ENCODE peak calls at places on chromosomes 2 and 18, in ten cellular contexts. L, E, S, J, I, U, D, Y, C and R are unnamed samples.

GRCh38 chr2:155190342-155190741 is 491.8 kb downstream of the KCNJ3 start:
- DNase-seq in Y (no peak), I (no peak), E (no peak), S (no peak), C (no peak), L (no peak), D (no peak), U (no peak), J (no peak), R (no peak)

GRCh38 chr18:22194151-22194598 is 24.8 kb downstream of the GATA6 start:
- DNase-seq in U (no peak), D (no peak), I (no peak), E (no peak), S (no peak), J (no peak), Y (peak; percentile 86), C (no peak), L (no peak), R (no peak)

GRCh38 chr2:166167451-166167850 is 39.6 kb upstream of the SCN1A start:
- DNase-seq in Y (no peak), S (no peak), D (no peak), J (no peak), U (no peak), E (no peak), C (peak; percentile 26), L (no peak), I (no peak), R (peak; percentile 29)

GRCh38 chr2:208280933-208281332 is 14.9 kb downstream of the PIKFYVE start:
- DNase-seq in L (no peak), U (peak; percentile 50), C (no peak), Y (no peak), E (no peak), I (no peak), D (no peak), J (no peak), S (no peak), R (no peak)

GRCh38 chr2:30026091-30027055 is 105.0 kb upstream of the ALK start:
- DNase-seq in L (no peak), C (peak; percentile 60), I (no peak), J (peak; percentile 74), U (peak; percentile 57), E (peak; percentile 73), D (no peak), S (peak; percentile 65), Y (peak; percentile 28), R (peak; percentile 92)

GRCh38 chr2:29305762-29306161 is 190.5 kb downstream of the CLIP4 start:
- DNase-seq in D (no peak), I (no peak), C (no peak), S (no peak), J (no peak), L (no peak), E (no peak), U (no peak), Y (no peak), R (no peak)

GRCh38 chr2:60764736-60765534 is 8.9 kb downstream of the PAPOLG start:
- DNase-seq in E (no peak), Y (no peak), D (no peak), C (no peak), L (no peak), J (no peak), I (no peak), U (peak; percentile 68), S (no peak), R (peak; percentile 27)

GRCh38 chr2:174745142-174745541 is 19.1 kb downstream of the CHRNA1 start:
- DNase-seq in E (no peak), J (no peak), I (no peak), L (no peak), C (no peak), S (no peak), D (no peak), Y (no peak), U (no peak), R (no peak)

GRCh38 chr2:105110295-105110829 is 72.5 kb downstream of the MRPS9 start:
- DNase-seq in L (no peak), I (no peak), E (no peak), J (no peak), Y (no peak), D (no peak), U (no peak), C (no peak), S (no peak), R (no peak)

GRCh38 chr2:189751080-189751658 is 11.4 kb downstream of the OSGEPL1 start:
- DNase-seq in Y (peak; percentile 68), L (peak; percentile 28), E (peak; percentile 40), I (peak; percentile 29), D (peak; percentile 10), U (peak; percentile 19), S (peak; percentile 14), J (peak; percentile 59), C (peak; percentile 18), R (peak; percentile 15)

GRCh38 chr2:65438137-65438899 is 5.9 kb upstream of the SPRED2 start:
- DNase-seq in S (no peak), U (no peak), D (no peak), L (no peak), C (no peak), Y (no peak), I (no peak), J (no peak), E (no peak), R (no peak)

GRCh38 chr2:29811378-29811777 is 110.0 kb downstream of the ALK start:
- DNase-seq in L (no peak), J (no peak), D (no peak), S (no peak), C (no peak), Y (no peak), E (peak; percentile 69), I (no peak), U (peak; percentile 52), R (peak; percentile 29)

GRCh38 chr2:109265953-109266352 is 136.9 kb downstream of the SH3RF3 start:
- DNase-seq in E (no peak), L (no peak), I (no peak), J (no peak), S (no peak), D (no peak), Y (no peak), U (no peak), C (no peak), R (no peak)

GRCh38 chr2:57886196-57886786 is 160.3 kb upstream of the VRK2 start:
- DNase-seq in I (no peak), S (no peak), D (no peak), U (no peak), Y (no peak), J (no peak), C (no peak), L (no peak), E (no peak), R (no peak)

GRCh38 chr2:9110893-9111569 is 95.6 kb upstream of the ASAP2 start:
- DNase-seq in U (peak; percentile 53), L (no peak), C (no peak), J (no peak), E (no peak), D (no peak), S (no peak), I (no peak), Y (no peak), R (peak; percentile 67)